ENCODE peak calls at places on chromosomes 7 and 10, in four cellular contexts. X, B, H and D are unnamed samples.

GRCh38 chr7:89623018-89623672 is 531.1 kb upstream of the STEAP1 start:
- DNase-seq in X (no peak), B (no peak), H (peak; percentile 58), D (peak; percentile 5)

GRCh38 chr7:2706685-2707126 is 18.7 kb downstream of the AMZ1 start:
- DNase-seq in X (no peak), B (no peak), H (no peak), D (no peak)

GRCh38 chr10:3435671-3436070 is 263.1 kb upstream of the PITRM1 start:
- DNase-seq in X (no peak), B (no peak), H (no peak), D (no peak)

GRCh38 chr7:120617239-120617638 is 240.7 kb downstream of the TSPAN12 start:
- DNase-seq in X (no peak), B (no peak), H (no peak), D (no peak)

GRCh38 chr7:58087536-58088190 is 637.7 kb downstream of the ZNF716 start:
- DNase-seq in X (no peak), B (no peak), H (no peak), D (no peak)

GRCh38 chr7:100220833-100221718 is 1.3 kb downstream of the PVRIG start:
- DNase-seq in X (no peak), B (no peak), H (no peak), D (no peak)

GRCh38 chr7:105672820-105673219 is 91.5 kb upstream of the EFCAB10 start:
- DNase-seq in X (no peak), B (no peak), H (no peak), D (no peak)

GRCh38 chr7:80859272-80859970 is 59.4 kb downstream of the SEMA3C start:
- DNase-seq in X (peak; percentile 21), B (no peak), H (no peak), D (peak; percentile 61)

GRCh38 chr10:96299383-96299782 is 4.9 kb upstream of the DNTT start:
- DNase-seq in X (no peak), B (no peak), H (no peak), D (no peak)

GRCh38 chr10:101121661-101122045 is 9.4 kb upstream of the TLX1 start:
- DNase-seq in X (no peak), B (no peak), H (no peak), D (no peak)

GRCh38 chr7:155702616-155703015 is 58.2 kb downstream of the RBM33 start:
- DNase-seq in X (no peak), B (no peak), H (no peak), D (no peak)

GRCh38 chr7:105339404-105340316 is 49.1 kb downstream of the SRPK2 start:
- DNase-seq in X (no peak), B (no peak), H (no peak), D (no peak)

GRCh38 chr7:44269943-44270493 is 55.4 kb downstream of the CAMK2B start:
- DNase-seq in X (no peak), B (no peak), H (no peak), D (no peak)

GRCh38 chr10:30705086-30705624 is 75.6 kb upstream of the LYZL2 start:
- DNase-seq in X (no peak), B (no peak), H (no peak), D (no peak)

GRCh38 chr7:139029353-139029752 is 6.5 kb downstream of the ZC3HAV1L start:
- DNase-seq in X (no peak), B (no peak), H (no peak), D (no peak)

GRCh38 chr10:120517881-120518484 is 61.0 kb downstream of the PLPP4 start:
- DNase-seq in X (no peak), B (no peak), H (no peak), D (no peak)

GRCh38 chr10:96850825-96851224 is 18.7 kb downstream of the LCOR start:
- DNase-seq in X (no peak), B (peak; percentile 93), H (peak; percentile 25), D (peak; percentile 82)

GRCh38 chr7:17625038-17625437 is 315.3 kb downstream of the SNX13 start:
- DNase-seq in X (no peak), B (peak; percentile 63), H (no peak), D (no peak)

GRCh38 chr7:12178317-12178716 is 32.8 kb upstream of the TMEM106B start:
- DNase-seq in X (no peak), B (no peak), H (no peak), D (no peak)

GRCh38 chr10:76015245-76015644 is 583.8 kb downstream of the LRMDA start:
- DNase-seq in X (no peak), B (no peak), H (no peak), D (no peak)

GRCh38 chr7:26789481-26790175 is 74.8 kb downstream of the SKAP2 start:
- DNase-seq in X (no peak), B (no peak), H (no peak), D (no peak)

DNA sequence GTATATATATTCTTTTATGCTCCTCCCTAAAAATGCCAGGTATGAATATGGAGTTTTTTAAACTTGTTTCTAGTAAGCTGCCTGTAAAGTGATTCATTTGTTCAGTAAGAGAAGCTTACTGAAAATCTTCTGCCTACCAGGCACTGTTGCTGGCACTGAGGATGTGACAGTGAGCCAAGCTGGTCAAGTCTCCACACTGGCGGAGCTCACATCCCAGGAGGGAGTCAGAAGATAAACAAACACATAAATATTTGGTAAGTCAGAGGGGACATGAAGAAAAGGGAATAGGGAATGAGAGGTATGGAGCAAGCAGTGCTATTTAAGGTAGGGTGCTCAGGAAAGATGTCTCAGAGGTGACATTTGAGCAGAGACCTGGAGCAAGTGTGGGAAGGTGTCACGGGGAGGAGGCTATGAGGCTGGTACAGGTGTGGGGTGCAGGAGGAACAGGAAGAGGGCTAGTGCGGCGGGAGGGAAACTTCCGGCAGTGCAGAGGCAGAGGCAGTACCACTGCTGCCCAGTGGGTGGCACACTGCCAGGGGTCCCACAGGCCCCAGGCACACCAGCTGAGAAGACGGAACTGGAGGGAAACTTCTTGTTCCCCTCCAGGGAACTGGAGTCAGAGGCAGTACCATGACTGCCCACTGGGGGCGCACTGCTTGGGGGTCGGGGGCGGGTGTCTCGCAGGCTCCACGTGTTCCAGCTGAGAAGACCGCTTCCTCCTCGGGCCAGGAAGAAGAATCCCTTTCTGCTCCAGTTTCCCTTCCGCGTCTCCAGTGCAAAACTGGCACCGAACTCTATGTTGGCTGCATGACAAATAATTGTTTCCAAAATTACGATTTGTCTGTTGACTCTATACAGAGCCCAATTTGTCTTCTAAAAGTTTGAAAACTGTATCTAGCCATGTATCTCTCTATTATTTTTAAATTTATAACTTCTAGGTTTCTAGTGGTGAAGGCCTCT is 161.0 kb downstream of the TEX36 start:
- DNase-seq in X (no peak), B (no peak), H (no peak), D (no peak)
- TF ChIP-seq CTCF in X (peak; percentile 54), B (peak; percentile 69), H (peak; percentile 42), D (peak; percentile 56)

DNA sequence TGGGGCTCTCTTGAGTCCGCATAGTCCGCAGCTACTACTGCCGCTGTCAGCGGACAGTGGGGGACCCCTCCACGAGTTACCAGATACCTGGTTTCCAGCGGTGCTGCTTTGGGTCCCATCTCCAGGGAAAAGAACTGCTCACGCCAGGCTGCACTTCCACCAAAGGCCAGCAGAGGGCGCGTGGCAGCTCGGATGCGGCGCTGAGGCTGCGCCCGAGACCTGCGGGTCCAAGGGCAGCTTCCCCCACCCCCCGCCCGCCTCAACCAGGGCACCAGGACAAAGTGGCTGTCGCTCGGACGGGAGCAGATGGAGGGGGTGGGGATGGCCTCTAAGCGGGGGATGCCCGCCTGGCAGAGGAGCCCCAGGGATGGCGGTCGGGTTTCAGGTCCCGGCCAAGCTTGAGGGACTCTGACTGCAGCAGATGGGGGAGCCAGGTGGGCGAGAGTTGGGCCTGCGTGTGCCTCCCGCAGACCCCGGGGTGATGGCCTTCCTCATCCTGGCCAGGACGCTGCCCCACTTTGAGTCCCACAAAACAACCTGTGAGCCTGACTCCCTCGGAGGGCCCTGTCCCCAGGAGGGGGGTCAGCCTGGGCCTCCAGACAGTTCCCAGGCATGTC is 23.8 kb upstream of the ZNF735 start:
- DNase-seq in X (no peak), B (no peak), H (no peak), D (no peak)
- TF ChIP-seq CTCF in X (peak; percentile 88), B (peak; percentile 24), H (no peak), D (peak; percentile 20)

GRCh38 chr7:137283147-137283546 is 60.4 kb downstream of the PTN start:
- DNase-seq in X (no peak), B (no peak), H (no peak), D (no peak)
- TF ChIP-seq CTCF in X (no peak), B (no peak), H (no peak), D (no peak)

DNA sequence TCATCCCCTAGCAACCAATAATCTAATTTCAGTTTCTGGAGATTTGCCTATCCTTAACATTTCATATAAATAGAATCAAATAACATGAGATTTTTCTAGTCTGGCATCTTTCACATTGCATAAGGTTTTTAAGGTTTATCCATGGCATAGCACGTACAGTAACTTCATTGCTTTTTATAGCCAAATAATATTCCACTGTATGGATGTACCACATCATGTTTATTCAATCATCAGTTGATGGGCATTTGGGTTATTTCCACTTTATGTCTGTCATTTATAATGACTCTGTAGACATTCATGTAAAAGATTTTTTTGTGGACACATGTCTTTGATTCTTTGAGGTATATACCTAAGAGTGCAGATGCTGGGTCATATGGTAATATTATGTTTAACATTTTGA is 1052.6 kb downstream of the DNAJB9 start:
- DNase-seq in X (no peak), B (no peak), H (no peak), D (no peak)
- TF ChIP-seq CTCF in X (no peak), B (no peak), H (no peak), D (no peak)

GRCh38 chr7:141649865-141650499 is 52.0 kb downstream of the DENND11 start:
- DNase-seq in X (no peak), B (peak; percentile 57), H (peak; percentile 91), D (peak; percentile 67)
- TF ChIP-seq CTCF in X (peak; percentile 78), B (peak; percentile 84), H (peak; percentile 88), D (peak; percentile 84)

GRCh38 chr10:58753425-58753824 is 240.8 kb downstream of the BICC1 start:
- DNase-seq in X (no peak), B (no peak), H (no peak), D (no peak)
- TF ChIP-seq CTCF in X (no peak), B (no peak), H (no peak), D (no peak)

GRCh38 chr10:234708-235406 is 99.6 kb downstream of the ZMYND11 start:
- DNase-seq in X (no peak), B (no peak), H (no peak), D (no peak)

GRCh38 chr10:244227-244626 is 109.0 kb downstream of the ZMYND11 start:
- DNase-seq in X (no peak), B (no peak), H (no peak), D (no peak)

GRCh38 chr10:241451-241850 is 106.2 kb downstream of the ZMYND11 start:
- DNase-seq in X (no peak), B (no peak), H (no peak), D (no peak)

GRCh38 chr10:235921-236320 is 100.7 kb downstream of the ZMYND11 start:
- DNase-seq in X (no peak), B (peak; percentile 13), H (no peak), D (no peak)

GRCh38 chr10:239109-239508 is 103.9 kb downstream of the ZMYND11 start:
- DNase-seq in X (no peak), B (no peak), H (no peak), D (no peak)
- TF ChIP-seq CTCF in X (no peak), B (no peak), H (no peak), D (no peak)

GRCh38 chr10:107144490-107144889 is 20.0 kb downstream of the SORCS1 start:
- DNase-seq in X (no peak), B (no peak), H (peak; percentile 44), D (no peak)
- TF ChIP-seq CTCF in X (peak; percentile 31), B (no peak), H (peak; percentile 34), D (no peak)